ENCODE peak calls at places on chromosomes 1 and 21, in seven cellular contexts. One of them, this sample, is unnamed.

GRCh38 chr1:55774446-55774845 is 559.3 kb upstream of the USP24 start:
- DNase-seq in PC-3: no peak
- DNase-seq in upper lobe of right lung: no peak
- DNase-seq in body of pancreas: no peak
- DNase-seq in SK-N-MC: no peak
- DNase-seq in mucosa of descending colon: no peak
- DNase-seq in esophagus muscularis mucosa: no peak
- DNase-seq in this sample: no peak

GRCh38 chr1:208044568-208045241 is 133.8 kb upstream of the CD34 start:
- DNase-seq in PC-3: no peak
- DNase-seq in upper lobe of right lung: peak; percentile 43
- DNase-seq in body of pancreas: peak; percentile 43
- DNase-seq in SK-N-MC: no peak
- DNase-seq in mucosa of descending colon: no peak
- DNase-seq in esophagus muscularis mucosa: no peak
- DNase-seq in this sample: no peak

GRCh38 chr1:109171646-109172045 is 42.1 kb upstream of the SARS1 start:
- DNase-seq in PC-3: no peak
- DNase-seq in upper lobe of right lung: no peak
- DNase-seq in body of pancreas: no peak
- DNase-seq in SK-N-MC: no peak
- DNase-seq in mucosa of descending colon: no peak
- DNase-seq in esophagus muscularis mucosa: no peak
- DNase-seq in this sample: no peak

GRCh38 chr1:182671779-182672486 is 12.5 kb downstream of the RGS8 start:
- DNase-seq in PC-3: no peak
- DNase-seq in upper lobe of right lung: no peak
- DNase-seq in body of pancreas: no peak
- DNase-seq in SK-N-MC: no peak
- DNase-seq in mucosa of descending colon: no peak
- DNase-seq in esophagus muscularis mucosa: no peak
- DNase-seq in this sample: no peak

GRCh38 chr1:37602750-37603694 is 7.3 kb upstream of the GNL2 start:
- DNase-seq in PC-3: peak; percentile 52
- DNase-seq in upper lobe of right lung: no peak
- DNase-seq in body of pancreas: peak; percentile 19
- DNase-seq in SK-N-MC: no peak
- DNase-seq in mucosa of descending colon: no peak
- DNase-seq in esophagus muscularis mucosa: no peak
- DNase-seq in this sample: peak; percentile 28

GRCh38 chr1:119869962-119870361 is 26.4 kb downstream of the ADAM30 start:
- DNase-seq in PC-3: no peak
- DNase-seq in upper lobe of right lung: no peak
- DNase-seq in body of pancreas: no peak
- DNase-seq in SK-N-MC: no peak
- DNase-seq in mucosa of descending colon: no peak
- DNase-seq in esophagus muscularis mucosa: no peak
- DNase-seq in this sample: no peak

GRCh38 chr1:221605569-221605968 is 136.3 kb downstream of the DUSP10 start:
- DNase-seq in PC-3: peak; percentile 65
- DNase-seq in upper lobe of right lung: no peak
- DNase-seq in body of pancreas: no peak
- DNase-seq in SK-N-MC: no peak
- DNase-seq in mucosa of descending colon: no peak
- DNase-seq in esophagus muscularis mucosa: no peak
- DNase-seq in this sample: no peak

GRCh38 chr21:16815228-16815627 is 697.6 kb upstream of the CXADR start:
- DNase-seq in PC-3: no peak
- DNase-seq in upper lobe of right lung: no peak
- DNase-seq in body of pancreas: no peak
- DNase-seq in SK-N-MC: no peak
- DNase-seq in mucosa of descending colon: no peak
- DNase-seq in esophagus muscularis mucosa: no peak
- DNase-seq in this sample: no peak

GRCh38 chr1:119286587-119287181 is 81.9 kb upstream of the HAO2 start:
- DNase-seq in PC-3: peak; percentile 74
- DNase-seq in upper lobe of right lung: no peak
- DNase-seq in body of pancreas: no peak
- DNase-seq in SK-N-MC: no peak
- DNase-seq in mucosa of descending colon: no peak
- DNase-seq in esophagus muscularis mucosa: no peak
- DNase-seq in this sample: peak; percentile 15

GRCh38 chr1:160797861-160798273 is 1.9 kb downstream of the LY9 start:
- DNase-seq in PC-3: peak; percentile 37
- DNase-seq in upper lobe of right lung: no peak
- DNase-seq in body of pancreas: no peak
- DNase-seq in SK-N-MC: no peak
- DNase-seq in mucosa of descending colon: no peak
- DNase-seq in esophagus muscularis mucosa: peak; percentile 81
- DNase-seq in this sample: no peak

GRCh38 chr1:206801467-206801866 is 29.2 kb upstream of the IL10 start:
- DNase-seq in PC-3: no peak
- DNase-seq in upper lobe of right lung: no peak
- DNase-seq in body of pancreas: no peak
- DNase-seq in SK-N-MC: no peak
- DNase-seq in mucosa of descending colon: no peak
- DNase-seq in esophagus muscularis mucosa: no peak
- DNase-seq in this sample: no peak

GRCh38 chr1:119655160-119655559 is 7.1 kb upstream of the ZNF697 start:
- DNase-seq in PC-3: no peak
- DNase-seq in upper lobe of right lung: no peak
- DNase-seq in body of pancreas: no peak
- DNase-seq in SK-N-MC: no peak
- DNase-seq in mucosa of descending colon: no peak
- DNase-seq in esophagus muscularis mucosa: no peak
- DNase-seq in this sample: no peak

GRCh38 chr1:39213511-39214002 is 9.1 kb downstream of the MACF1 start:
- DNase-seq in PC-3: no peak
- DNase-seq in upper lobe of right lung: no peak
- DNase-seq in body of pancreas: no peak
- DNase-seq in SK-N-MC: no peak
- DNase-seq in mucosa of descending colon: no peak
- DNase-seq in esophagus muscularis mucosa: no peak
- DNase-seq in this sample: no peak

GRCh38 chr1:119159963-119160362 is 19.5 kb upstream of the WARS2 start:
- DNase-seq in PC-3: no peak
- DNase-seq in upper lobe of right lung: no peak
- DNase-seq in body of pancreas: no peak
- DNase-seq in SK-N-MC: no peak
- DNase-seq in mucosa of descending colon: no peak
- DNase-seq in esophagus muscularis mucosa: no peak
- DNase-seq in this sample: no peak

GRCh38 chr1:34696230-34696629 is 58.6 kb upstream of the GJB5 start:
- DNase-seq in PC-3: peak; percentile 60
- DNase-seq in upper lobe of right lung: no peak
- DNase-seq in body of pancreas: no peak
- DNase-seq in SK-N-MC: no peak
- DNase-seq in mucosa of descending colon: no peak
- DNase-seq in esophagus muscularis mucosa: no peak
- DNase-seq in this sample: peak; percentile 29

GRCh38 chr1:50369830-50370229 is 53.4 kb downstream of the DMRTA2 start:
- DNase-seq in PC-3: no peak
- DNase-seq in upper lobe of right lung: no peak
- DNase-seq in body of pancreas: no peak
- DNase-seq in SK-N-MC: no peak
- DNase-seq in mucosa of descending colon: no peak
- DNase-seq in esophagus muscularis mucosa: no peak
- DNase-seq in this sample: no peak

GRCh38 chr21:25338415-25338814 is 268.9 kb downstream of the MRPL39 start:
- DNase-seq in PC-3: no peak
- DNase-seq in upper lobe of right lung: no peak
- DNase-seq in body of pancreas: no peak
- DNase-seq in SK-N-MC: no peak
- DNase-seq in mucosa of descending colon: no peak
- DNase-seq in esophagus muscularis mucosa: no peak
- DNase-seq in this sample: no peak

GRCh38 chr1:188027613-188028012 is 1198.9 kb downstream of the PLA2G4A start:
- DNase-seq in PC-3: peak; percentile 79
- DNase-seq in upper lobe of right lung: no peak
- DNase-seq in body of pancreas: no peak
- DNase-seq in SK-N-MC: no peak
- DNase-seq in mucosa of descending colon: no peak
- DNase-seq in esophagus muscularis mucosa: no peak
- DNase-seq in this sample: no peak

GRCh38 chr1:24702511-24703293 is 42.5 kb upstream of the CLIC4 start:
- DNase-seq in PC-3: peak; percentile 82
- DNase-seq in upper lobe of right lung: no peak
- DNase-seq in body of pancreas: no peak
- DNase-seq in SK-N-MC: no peak
- DNase-seq in mucosa of descending colon: no peak
- DNase-seq in esophagus muscularis mucosa: no peak
- DNase-seq in this sample: peak; percentile 89

GRCh38 chr1:15196069-15196468 is 42.5 kb downstream of the TMEM51 start:
- DNase-seq in PC-3: no peak
- DNase-seq in upper lobe of right lung: no peak
- DNase-seq in body of pancreas: no peak
- DNase-seq in SK-N-MC: no peak
- DNase-seq in mucosa of descending colon: peak; percentile 36
- DNase-seq in esophagus muscularis mucosa: no peak
- DNase-seq in this sample: no peak

GRCh38 chr1:175317309-175317708 is 124.7 kb upstream of the KIAA0040 start:
- DNase-seq in PC-3: peak; percentile 21
- DNase-seq in upper lobe of right lung: no peak
- DNase-seq in body of pancreas: peak; percentile 26
- DNase-seq in SK-N-MC: no peak
- DNase-seq in mucosa of descending colon: no peak
- DNase-seq in esophagus muscularis mucosa: peak; percentile 77
- DNase-seq in this sample: no peak

GRCh38 chr1:232459826-232460225 is 170.1 kb downstream of the SIPA1L2 start:
- DNase-seq in PC-3: no peak
- DNase-seq in upper lobe of right lung: no peak
- DNase-seq in body of pancreas: no peak
- DNase-seq in SK-N-MC: no peak
- DNase-seq in mucosa of descending colon: no peak
- DNase-seq in esophagus muscularis mucosa: no peak
- DNase-seq in this sample: no peak

GRCh38 chr21:44450999-44451398 is 4.3 kb upstream of the LRRC3 start:
- DNase-seq in PC-3: no peak
- DNase-seq in upper lobe of right lung: no peak
- DNase-seq in body of pancreas: no peak
- DNase-seq in SK-N-MC: no peak
- DNase-seq in mucosa of descending colon: no peak
- DNase-seq in esophagus muscularis mucosa: no peak
- DNase-seq in this sample: no peak

GRCh38 chr21:27818847-27819246 is 852.0 kb upstream of the ADAMTS5 start:
- DNase-seq in PC-3: peak; percentile 52
- DNase-seq in upper lobe of right lung: no peak
- DNase-seq in body of pancreas: no peak
- DNase-seq in SK-N-MC: no peak
- DNase-seq in mucosa of descending colon: no peak
- DNase-seq in esophagus muscularis mucosa: no peak
- DNase-seq in this sample: peak; percentile 4

GRCh38 chr1:149928388-149928724 is 753 bp upstream of the SF3B4 start:
- DNase-seq in PC-3: no peak
- DNase-seq in upper lobe of right lung: no peak
- DNase-seq in body of pancreas: no peak
- DNase-seq in SK-N-MC: no peak
- DNase-seq in mucosa of descending colon: no peak
- DNase-seq in esophagus muscularis mucosa: no peak
- DNase-seq in this sample: no peak

GRCh38 chr1:45400049-45400448 is 59.8 kb upstream of the MUTYH start:
- DNase-seq in PC-3: no peak
- DNase-seq in upper lobe of right lung: no peak
- DNase-seq in body of pancreas: no peak
- DNase-seq in SK-N-MC: no peak
- DNase-seq in mucosa of descending colon: no peak
- DNase-seq in esophagus muscularis mucosa: no peak
- DNase-seq in this sample: no peak

GRCh38 chr1:1426961-1427934 is 6.2 kb upstream of the ANKRD65 start:
- DNase-seq in PC-3: no peak
- DNase-seq in upper lobe of right lung: peak; percentile 70
- DNase-seq in body of pancreas: no peak
- DNase-seq in SK-N-MC: no peak
- DNase-seq in mucosa of descending colon: peak; percentile 56
- DNase-seq in esophagus muscularis mucosa: no peak
- DNase-seq in this sample: no peak

GRCh38 chr1:22275626-22276395 is 132.9 kb upstream of the WNT4 start:
- DNase-seq in PC-3: peak; percentile 67
- DNase-seq in upper lobe of right lung: peak; percentile 85
- DNase-seq in body of pancreas: peak; percentile 61
- DNase-seq in SK-N-MC: no peak
- DNase-seq in mucosa of descending colon: no peak
- DNase-seq in esophagus muscularis mucosa: no peak
- DNase-seq in this sample: peak; percentile 50

GRCh38 chr1:116148967-116149366 is 37.8 kb downstream of the MAB21L3 start:
- DNase-seq in PC-3: no peak
- DNase-seq in upper lobe of right lung: no peak
- DNase-seq in body of pancreas: no peak
- DNase-seq in SK-N-MC: no peak
- DNase-seq in mucosa of descending colon: no peak
- DNase-seq in esophagus muscularis mucosa: peak; percentile 64
- DNase-seq in this sample: no peak

GRCh38 chr1:43269627-43270375 is at the start of gene TMEM125:
- DNase-seq in PC-3: peak; percentile 36
- DNase-seq in upper lobe of right lung: peak; percentile 91
- DNase-seq in body of pancreas: no peak
- DNase-seq in SK-N-MC: no peak
- DNase-seq in mucosa of descending colon: peak; percentile 78
- DNase-seq in esophagus muscularis mucosa: no peak
- DNase-seq in this sample: no peak
- H3K4me3 ChIP-seq in PC-3: peak within 1 kb of the TSS; percentile 55
- H3K4me3 ChIP-seq in upper lobe of right lung: peak within 1 kb of the TSS; percentile 48
- H3K4me3 ChIP-seq in body of pancreas: peak within 1 kb of the TSS; percentile 23
- H3K4me3 ChIP-seq in SK-N-MC: no peak within 1 kb of the TSS
- H3K4me3 ChIP-seq in mucosa of descending colon: no peak within 1 kb of the TSS
- H3K4me3 ChIP-seq in esophagus muscularis mucosa: no peak within 1 kb of the TSS
- H3K4me3 ChIP-seq in this sample: no peak within 1 kb of the TSS

GRCh38 chr1:219563568-219563967 is 49.3 kb downstream of the ZC3H11B start:
- DNase-seq in PC-3: no peak
- DNase-seq in upper lobe of right lung: no peak
- DNase-seq in body of pancreas: no peak
- DNase-seq in SK-N-MC: no peak
- DNase-seq in mucosa of descending colon: no peak
- DNase-seq in esophagus muscularis mucosa: no peak
- DNase-seq in this sample: no peak
- H3K9me3 ChIP-seq in PC-3: no peaks in the 10 kb centered on the region
- H3K9me3 ChIP-seq in upper lobe of right lung: no peaks in the 10 kb centered on the region
- H3K9me3 ChIP-seq in body of pancreas: no peaks in the 10 kb centered on the region
- H3K9me3 ChIP-seq in SK-N-MC: no peaks in the 10 kb centered on the region
- H3K9me3 ChIP-seq in mucosa of descending colon: no peaks in the 10 kb centered on the region
- H3K9me3 ChIP-seq in esophagus muscularis mucosa: no peaks in the 10 kb centered on the region
- H3K9me3 ChIP-seq in this sample: no peaks in the 10 kb centered on the region

DNA sequence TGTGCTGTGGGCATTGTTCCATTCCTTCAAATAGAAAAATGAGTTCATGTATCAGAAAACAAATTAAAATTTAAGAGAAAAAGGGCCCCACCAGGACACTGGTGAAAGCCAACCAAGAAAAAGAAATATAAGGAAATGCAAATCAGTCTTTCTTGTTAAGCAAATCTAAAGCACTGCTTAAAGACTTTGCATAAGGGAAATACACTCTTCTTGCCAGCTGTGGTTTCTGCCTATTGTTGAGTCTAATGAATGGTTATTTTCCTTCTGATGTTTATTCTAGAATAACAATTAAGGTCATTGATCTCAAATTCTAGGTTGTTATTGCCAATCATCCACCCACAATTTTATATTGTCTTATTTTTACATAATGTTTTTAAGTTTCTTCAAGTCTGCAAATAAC is 158.6 kb upstream of the SNX7 start:
- DNase-seq in PC-3: no peak
- DNase-seq in upper lobe of right lung: no peak
- DNase-seq in body of pancreas: no peak
- DNase-seq in SK-N-MC: no peak
- DNase-seq in mucosa of descending colon: no peak
- DNase-seq in esophagus muscularis mucosa: no peak
- DNase-seq in this sample: no peak
- H3K4me3 ChIP-seq in PC-3: no peak overlapping the region
- H3K4me3 ChIP-seq in upper lobe of right lung: no peak overlapping the region
- H3K4me3 ChIP-seq in body of pancreas: no peak overlapping the region
- H3K4me3 ChIP-seq in SK-N-MC: no peak overlapping the region
- H3K4me3 ChIP-seq in mucosa of descending colon: no peak overlapping the region
- H3K4me3 ChIP-seq in esophagus muscularis mucosa: no peak overlapping the region
- H3K4me3 ChIP-seq in this sample: no peak overlapping the region

GRCh38 chr1:125086611-125087010 is 3901.8 kb downstream of the SRGAP2C start:
- DNase-seq in PC-3: no peak
- DNase-seq in upper lobe of right lung: peak; percentile 23
- DNase-seq in body of pancreas: no peak
- DNase-seq in SK-N-MC: no peak
- DNase-seq in mucosa of descending colon: peak; percentile 27
- DNase-seq in esophagus muscularis mucosa: no peak
- DNase-seq in this sample: no peak
- H3K9me3 ChIP-seq in PC-3: peaks cover 38% of the 10 kb centered on the region
- H3K9me3 ChIP-seq in upper lobe of right lung: peaks cover 19% of the 10 kb centered on the region
- H3K9me3 ChIP-seq in body of pancreas: no peaks in the 10 kb centered on the region
- H3K9me3 ChIP-seq in SK-N-MC: no peaks in the 10 kb centered on the region
- H3K9me3 ChIP-seq in mucosa of descending colon: peaks cover 44% of the 10 kb centered on the region
- H3K9me3 ChIP-seq in esophagus muscularis mucosa: no peaks in the 10 kb centered on the region
- H3K9me3 ChIP-seq in this sample: peaks cover 17% of the 10 kb centered on the region

This sample was measured in MG63.